ENCODE peak calls at places on chromosomes 16 and 17, in eight cellular contexts. Z, B, Q, F, M, V, U and D are unnamed samples.

GRCh38 chr16:21523411-21524067 is 75.8 kb upstream of the METTL9 start:
- DNase-seq in Z (no peak), B (peak), Q (no peak), F (no peak), M (no peak), V (no peak), U (no peak), D (no peak)

GRCh38 chr17:28344011-28344410 is 8.4 kb downstream of the TNFAIP1 start:
- DNase-seq in Z (no peak), B (no peak), Q (no peak), F (no peak), M (no peak), V (peak), U (no peak), D (no peak)

GRCh38 chr17:6286239-6286638 is 148.7 kb downstream of the AIPL1 start:
- DNase-seq in Z (no peak), B (no peak), Q (no peak), F (no peak), M (no peak), V (no peak), U (no peak), D (no peak)

GRCh38 chr17:74212262-74212912 is 984 bp upstream of the TTYH2 start:
- DNase-seq in Z (no peak), B (peak), Q (no peak), F (no peak), M (no peak), V (no peak), U (no peak), D (peak)

GRCh38 chr17:49748791-49749190 is 15.1 kb downstream of the FAM117A start:
- DNase-seq in Z (peak), B (no peak), Q (no peak), F (no peak), M (peak), V (peak), U (no peak), D (peak)

GRCh38 chr17:55426851-55427586 is 5.4 kb upstream of the MMD start:
- DNase-seq in Z (no peak), B (no peak), Q (no peak), F (no peak), M (no peak), V (no peak), U (no peak), D (no peak)

GRCh38 chr16:14007460-14007859 is 63.7 kb upstream of the MRTFB start:
- DNase-seq in Z (no peak), B (no peak), Q (no peak), F (peak), M (no peak), V (no peak), U (peak), D (no peak)

GRCh38 chr17:3639981-3640596 is 3.5 kb downstream of the CTNS start:
- DNase-seq in Z (no peak), B (no peak), Q (no peak), F (no peak), M (no peak), V (no peak), U (no peak), D (peak)

GRCh38 chr17:38750312-38751121 is 2.0 kb upstream of the PSMB3 start:
- DNase-seq in Z (no peak), B (no peak), Q (no peak), F (no peak), M (no peak), V (peak), U (no peak), D (no peak)

GRCh38 chr17:9957244-9957643 is 52.2 kb upstream of the RCVRN start:
- DNase-seq in Z (no peak), B (no peak), Q (no peak), F (no peak), M (no peak), V (no peak), U (no peak), D (no peak)

GRCh38 chr16:71929048-71929447 is 33.7 kb downstream of the IST1 start:
- DNase-seq in Z (no peak), B (no peak), Q (no peak), F (peak), M (no peak), V (no peak), U (no peak), D (no peak)

GRCh38 chr16:4505356-4506153 is 29.4 kb downstream of the HMOX2 start:
- DNase-seq in Z (peak), B (no peak), Q (no peak), F (no peak), M (peak), V (no peak), U (no peak), D (peak)

GRCh38 chr17:31216053-31216751 is 80.8 kb downstream of the OMG start:
- DNase-seq in Z (no peak), B (no peak), Q (no peak), F (peak), M (no peak), V (peak), U (peak), D (no peak)

GRCh38 chr17:680554-680953 is 34.1 kb downstream of the VPS53 start:
- DNase-seq in Z (no peak), B (no peak), Q (no peak), F (no peak), M (no peak), V (no peak), U (no peak), D (no peak)

GRCh38 chr17:45248132-45248936 is 13.6 kb downstream of the SPATA32 start:
- DNase-seq in Z (no peak), B (peak), Q (no peak), F (no peak), M (peak), V (peak), U (no peak), D (peak)

GRCh38 chr17:12231027-12231682 is 210.5 kb downstream of the MAP2K4 start:
- DNase-seq in Z (no peak), B (no peak), Q (no peak), F (no peak), M (no peak), V (no peak), U (no peak), D (no peak)

GRCh38 chr16:59180083-59180476 is 446.0 kb upstream of the GOT2 start:
- DNase-seq in Z (no peak), B (no peak), Q (no peak), F (no peak), M (no peak), V (no peak), U (no peak), D (no peak)

GRCh38 chr16:66924527-66925321 is 611 bp downstream of the RRAD start:
- DNase-seq in Z (no peak), B (peak), Q (no peak), F (no peak), M (no peak), V (no peak), U (no peak), D (no peak)

GRCh38 chr16:57000271-57001025 is 11.1 kb downstream of the NLRC5 start:
- DNase-seq in Z (peak), B (peak), Q (no peak), F (peak), M (peak), V (no peak), U (no peak), D (peak)

GRCh38 chr16:30185141-30185682 is 1.8 kb downstream of the CORO1A start:
- DNase-seq in Z (peak), B (peak), Q (no peak), F (no peak), M (no peak), V (no peak), U (no peak), D (peak)

GRCh38 chr16:78684040-78684611 is 584.7 kb downstream of the WWOX start:
- DNase-seq in Z (no peak), B (peak), Q (no peak), F (no peak), M (no peak), V (no peak), U (no peak), D (no peak)

GRCh38 chr17:73021771-73022170 is 70.7 kb downstream of the SLC39A11 start:
- DNase-seq in Z (no peak), B (no peak), Q (no peak), F (no peak), M (no peak), V (no peak), U (no peak), D (no peak)

GRCh38 chr17:10224592-10225195 is 26.3 kb upstream of the GAS7 start:
- DNase-seq in Z (no peak), B (no peak), Q (peak), F (no peak), M (no peak), V (no peak), U (no peak), D (no peak)

GRCh38 chr16:4703906-4704305 is 10.5 kb downstream of the NUDT16L1 start:
- DNase-seq in Z (no peak), B (no peak), Q (no peak), F (no peak), M (no peak), V (no peak), U (no peak), D (no peak)

GRCh38 chr17:63833741-63834373 is 6.4 kb upstream of the FTSJ3 start:
- DNase-seq in Z (no peak), B (no peak), Q (no peak), F (no peak), M (no peak), V (no peak), U (no peak), D (no peak)

GRCh38 chr16:55703003-55704001 is 47.5 kb downstream of the SLC6A2 start:
- DNase-seq in Z (peak), B (no peak), Q (peak), F (peak), M (no peak), V (peak), U (peak), D (no peak)

GRCh38 chr16:84466692-84467091 is 37.8 kb downstream of the MEAK7 start:
- DNase-seq in Z (no peak), B (no peak), Q (no peak), F (no peak), M (no peak), V (no peak), U (no peak), D (no peak)

GRCh38 chr17:46964315-46965265 is 14.5 kb downstream of the RPRML start:
- DNase-seq in Z (no peak), B (no peak), Q (no peak), F (peak), M (no peak), V (no peak), U (no peak), D (no peak)

GRCh38 chr17:75078097-75079022 is 9.4 kb upstream of the SLC16A5 start:
- DNase-seq in Z (no peak), B (no peak), Q (no peak), F (peak), M (no peak), V (no peak), U (no peak), D (peak)

GRCh38 chr16:53973021-53973420 is 269.1 kb downstream of the FTO start:
- DNase-seq in Z (no peak), B (peak), Q (no peak), F (no peak), M (no peak), V (no peak), U (no peak), D (no peak)

GRCh38 chr17:73286863-73287296 is 24.9 kb downstream of the CDC42EP4 start:
- DNase-seq in Z (no peak), B (no peak), Q (no peak), F (no peak), M (no peak), V (no peak), U (peak), D (no peak)

GRCh38 chr16:61780161-61780560 is 256.1 kb downstream of the CDH8 start:
- DNase-seq in Z (no peak), B (no peak), Q (no peak), F (no peak), M (no peak), V (no peak), U (no peak), D (no peak)

GRCh38 chr16:87697256-87697655 is 68.5 kb downstream of the KLHDC4 start:
- DNase-seq in Z (no peak), B (no peak), Q (no peak), F (no peak), M (no peak), V (no peak), U (no peak), D (no peak)

GRCh38 chr17:7133424-7133823 is 18.8 kb upstream of the ASGR2 start:
- DNase-seq in Z (peak), B (peak), Q (no peak), F (no peak), M (no peak), V (no peak), U (no peak), D (peak)

GRCh38 chr17:74861554-74862107 is 1.9 kb upstream of the GRIN2C start:
- DNase-seq in Z (no peak), B (no peak), Q (no peak), F (no peak), M (no peak), V (no peak), U (no peak), D (no peak)

GRCh38 chr16:50386819-50387218 is 18.0 kb upstream of the BRD7 start:
- DNase-seq in Z (no peak), B (no peak), Q (no peak), F (no peak), M (no peak), V (no peak), U (peak), D (no peak)